ENCODE peak calls at places on chromosomes 6 and 20, in nine cellular contexts. One of them, this sample, is unnamed.

GRCh38 chr20:584375-585301 is 25.5 kb downstream of the TCF15 start:
- DNase-seq in amniotic epithelial cell: peak
- DNase-seq in T-helper 17 cell: no peak
- DNase-seq in T-helper 22 cell: no peak
- DNase-seq in cardiac muscle cell: peak
- DNase-seq in foreskin melanocyte: no peak
- DNase-seq in kidney epithelial cell: no peak
- DNase-seq in heart right ventricle: peak
- DNase-seq in stimulated activated CD4-positive, alpha-beta T cell treated with anti-CD3 and anti-CD28 coated beads, Interleukin-1b, Interleukin-23, amount 100 ng/mL, for 1 hour: no peak
- DNase-seq in this sample: no peak

GRCh38 chr20:38123021-38123587 is 42.0 kb downstream of the TGM2 start:
- DNase-seq in amniotic epithelial cell: peak
- DNase-seq in T-helper 17 cell: no peak
- DNase-seq in T-helper 22 cell: no peak
- DNase-seq in cardiac muscle cell: no peak
- DNase-seq in foreskin melanocyte: no peak
- DNase-seq in kidney epithelial cell: no peak
- DNase-seq in heart right ventricle: peak
- DNase-seq in stimulated activated CD4-positive, alpha-beta T cell treated with anti-CD3 and anti-CD28 coated beads, Interleukin-1b, Interleukin-23, amount 100 ng/mL, for 1 hour: no peak
- DNase-seq in this sample: peak

GRCh38 chr6:89348372-89348771 is 4.2 kb downstream of the UBE2J1 start:
- DNase-seq in amniotic epithelial cell: peak
- DNase-seq in T-helper 17 cell: no peak
- DNase-seq in T-helper 22 cell: no peak
- DNase-seq in cardiac muscle cell: peak
- DNase-seq in foreskin melanocyte: no peak
- DNase-seq in kidney epithelial cell: no peak
- DNase-seq in heart right ventricle: no peak
- DNase-seq in stimulated activated CD4-positive, alpha-beta T cell treated with anti-CD3 and anti-CD28 coated beads, Interleukin-1b, Interleukin-23, amount 100 ng/mL, for 1 hour: no peak
- DNase-seq in this sample: no peak

GRCh38 chr6:26563488-26563887 is 25.3 kb downstream of the HMGN4 start:
- DNase-seq in amniotic epithelial cell: no peak
- DNase-seq in T-helper 17 cell: no peak
- DNase-seq in T-helper 22 cell: no peak
- DNase-seq in cardiac muscle cell: no peak
- DNase-seq in foreskin melanocyte: no peak
- DNase-seq in kidney epithelial cell: no peak
- DNase-seq in heart right ventricle: no peak
- DNase-seq in stimulated activated CD4-positive, alpha-beta T cell treated with anti-CD3 and anti-CD28 coated beads, Interleukin-1b, Interleukin-23, amount 100 ng/mL, for 1 hour: no peak
- DNase-seq in this sample: no peak

GRCh38 chr20:54051019-54051418 is 19.4 kb downstream of the BCAS1 start:
- DNase-seq in amniotic epithelial cell: no peak
- DNase-seq in T-helper 17 cell: no peak
- DNase-seq in T-helper 22 cell: no peak
- DNase-seq in cardiac muscle cell: no peak
- DNase-seq in foreskin melanocyte: no peak
- DNase-seq in kidney epithelial cell: no peak
- DNase-seq in heart right ventricle: no peak
- DNase-seq in stimulated activated CD4-positive, alpha-beta T cell treated with anti-CD3 and anti-CD28 coated beads, Interleukin-1b, Interleukin-23, amount 100 ng/mL, for 1 hour: no peak
- DNase-seq in this sample: no peak

GRCh38 chr6:138499303-138499991 is at the start of gene NHSL1:
- DNase-seq in amniotic epithelial cell: no peak
- DNase-seq in T-helper 17 cell: no peak
- DNase-seq in T-helper 22 cell: no peak
- DNase-seq in cardiac muscle cell: peak
- DNase-seq in foreskin melanocyte: no peak
- DNase-seq in kidney epithelial cell: peak
- DNase-seq in heart right ventricle: no peak
- DNase-seq in stimulated activated CD4-positive, alpha-beta T cell treated with anti-CD3 and anti-CD28 coated beads, Interleukin-1b, Interleukin-23, amount 100 ng/mL, for 1 hour: no peak
- DNase-seq in this sample: no peak

GRCh38 chr6:37381579-37381978 is 27.8 kb downstream of the RNF8 start:
- DNase-seq in amniotic epithelial cell: peak
- DNase-seq in T-helper 17 cell: no peak
- DNase-seq in T-helper 22 cell: no peak
- DNase-seq in cardiac muscle cell: peak
- DNase-seq in foreskin melanocyte: no peak
- DNase-seq in kidney epithelial cell: peak
- DNase-seq in heart right ventricle: no peak
- DNase-seq in stimulated activated CD4-positive, alpha-beta T cell treated with anti-CD3 and anti-CD28 coated beads, Interleukin-1b, Interleukin-23, amount 100 ng/mL, for 1 hour: no peak
- DNase-seq in this sample: peak

GRCh38 chr6:108751851-108752732 is 96.1 kb upstream of the ARMC2 start:
- DNase-seq in amniotic epithelial cell: no peak
- DNase-seq in T-helper 17 cell: no peak
- DNase-seq in T-helper 22 cell: no peak
- DNase-seq in cardiac muscle cell: no peak
- DNase-seq in foreskin melanocyte: no peak
- DNase-seq in kidney epithelial cell: no peak
- DNase-seq in heart right ventricle: no peak
- DNase-seq in stimulated activated CD4-positive, alpha-beta T cell treated with anti-CD3 and anti-CD28 coated beads, Interleukin-1b, Interleukin-23, amount 100 ng/mL, for 1 hour: no peak
- DNase-seq in this sample: no peak

GRCh38 chr6:46281110-46281509 is 110.3 kb upstream of the ENPP5 start:
- DNase-seq in amniotic epithelial cell: no peak
- DNase-seq in T-helper 17 cell: no peak
- DNase-seq in T-helper 22 cell: no peak
- DNase-seq in cardiac muscle cell: no peak
- DNase-seq in foreskin melanocyte: no peak
- DNase-seq in kidney epithelial cell: no peak
- DNase-seq in heart right ventricle: no peak
- DNase-seq in stimulated activated CD4-positive, alpha-beta T cell treated with anti-CD3 and anti-CD28 coated beads, Interleukin-1b, Interleukin-23, amount 100 ng/mL, for 1 hour: no peak
- DNase-seq in this sample: no peak

GRCh38 chr6:151485616-151486015 is 8.2 kb upstream of the CCDC170 start:
- DNase-seq in amniotic epithelial cell: no peak
- DNase-seq in T-helper 17 cell: no peak
- DNase-seq in T-helper 22 cell: no peak
- DNase-seq in cardiac muscle cell: no peak
- DNase-seq in foreskin melanocyte: no peak
- DNase-seq in kidney epithelial cell: peak
- DNase-seq in heart right ventricle: no peak
- DNase-seq in stimulated activated CD4-positive, alpha-beta T cell treated with anti-CD3 and anti-CD28 coated beads, Interleukin-1b, Interleukin-23, amount 100 ng/mL, for 1 hour: no peak
- DNase-seq in this sample: no peak

GRCh38 chr6:102488729-102489128 is 1095.2 kb downstream of the GRIK2 start:
- DNase-seq in amniotic epithelial cell: peak
- DNase-seq in T-helper 17 cell: no peak
- DNase-seq in T-helper 22 cell: no peak
- DNase-seq in cardiac muscle cell: no peak
- DNase-seq in foreskin melanocyte: no peak
- DNase-seq in kidney epithelial cell: peak
- DNase-seq in heart right ventricle: no peak
- DNase-seq in stimulated activated CD4-positive, alpha-beta T cell treated with anti-CD3 and anti-CD28 coated beads, Interleukin-1b, Interleukin-23, amount 100 ng/mL, for 1 hour: no peak
- DNase-seq in this sample: no peak

GRCh38 chr6:84422380-84422968 is 195.0 kb upstream of the CEP162 start:
- DNase-seq in amniotic epithelial cell: peak
- DNase-seq in T-helper 17 cell: no peak
- DNase-seq in T-helper 22 cell: no peak
- DNase-seq in cardiac muscle cell: peak
- DNase-seq in foreskin melanocyte: peak
- DNase-seq in kidney epithelial cell: peak
- DNase-seq in heart right ventricle: peak
- DNase-seq in stimulated activated CD4-positive, alpha-beta T cell treated with anti-CD3 and anti-CD28 coated beads, Interleukin-1b, Interleukin-23, amount 100 ng/mL, for 1 hour: no peak
- DNase-seq in this sample: peak

GRCh38 chr6:85490516-85491248 is 40.8 kb downstream of the NT5E start:
- DNase-seq in amniotic epithelial cell: peak
- DNase-seq in T-helper 17 cell: no peak
- DNase-seq in T-helper 22 cell: no peak
- DNase-seq in cardiac muscle cell: no peak
- DNase-seq in foreskin melanocyte: no peak
- DNase-seq in kidney epithelial cell: no peak
- DNase-seq in heart right ventricle: no peak
- DNase-seq in stimulated activated CD4-positive, alpha-beta T cell treated with anti-CD3 and anti-CD28 coated beads, Interleukin-1b, Interleukin-23, amount 100 ng/mL, for 1 hour: no peak
- DNase-seq in this sample: no peak

GRCh38 chr20:56610098-56610497 is 19.0 kb upstream of the TFAP2C start:
- DNase-seq in amniotic epithelial cell: no peak
- DNase-seq in T-helper 17 cell: no peak
- DNase-seq in T-helper 22 cell: no peak
- DNase-seq in cardiac muscle cell: no peak
- DNase-seq in foreskin melanocyte: no peak
- DNase-seq in kidney epithelial cell: no peak
- DNase-seq in heart right ventricle: no peak
- DNase-seq in stimulated activated CD4-positive, alpha-beta T cell treated with anti-CD3 and anti-CD28 coated beads, Interleukin-1b, Interleukin-23, amount 100 ng/mL, for 1 hour: no peak
- DNase-seq in this sample: no peak

GRCh38 chr6:72788188-72788587 is 166.3 kb downstream of the KCNQ5 start:
- DNase-seq in amniotic epithelial cell: peak
- DNase-seq in T-helper 17 cell: no peak
- DNase-seq in T-helper 22 cell: no peak
- DNase-seq in cardiac muscle cell: no peak
- DNase-seq in foreskin melanocyte: no peak
- DNase-seq in kidney epithelial cell: peak
- DNase-seq in heart right ventricle: no peak
- DNase-seq in stimulated activated CD4-positive, alpha-beta T cell treated with anti-CD3 and anti-CD28 coated beads, Interleukin-1b, Interleukin-23, amount 100 ng/mL, for 1 hour: no peak
- DNase-seq in this sample: no peak

GRCh38 chr6:107064579-107065065 is 36.6 kb downstream of the MTRES1 start:
- DNase-seq in amniotic epithelial cell: peak
- DNase-seq in T-helper 17 cell: no peak
- DNase-seq in T-helper 22 cell: no peak
- DNase-seq in cardiac muscle cell: no peak
- DNase-seq in foreskin melanocyte: peak
- DNase-seq in kidney epithelial cell: peak
- DNase-seq in heart right ventricle: peak
- DNase-seq in stimulated activated CD4-positive, alpha-beta T cell treated with anti-CD3 and anti-CD28 coated beads, Interleukin-1b, Interleukin-23, amount 100 ng/mL, for 1 hour: no peak
- DNase-seq in this sample: no peak

GRCh38 chr6:140833396-140833795 is 1299.3 kb upstream of the GJE1 start:
- DNase-seq in amniotic epithelial cell: no peak
- DNase-seq in T-helper 17 cell: no peak
- DNase-seq in T-helper 22 cell: no peak
- DNase-seq in cardiac muscle cell: no peak
- DNase-seq in foreskin melanocyte: no peak
- DNase-seq in kidney epithelial cell: no peak
- DNase-seq in heart right ventricle: no peak
- DNase-seq in stimulated activated CD4-positive, alpha-beta T cell treated with anti-CD3 and anti-CD28 coated beads, Interleukin-1b, Interleukin-23, amount 100 ng/mL, for 1 hour: no peak
- DNase-seq in this sample: no peak

GRCh38 chr6:44312901-44313788 is at the start of gene AARS2:
- DNase-seq in amniotic epithelial cell: peak
- DNase-seq in T-helper 17 cell: peak
- DNase-seq in T-helper 22 cell: peak
- DNase-seq in cardiac muscle cell: peak
- DNase-seq in foreskin melanocyte: peak
- DNase-seq in kidney epithelial cell: peak
- DNase-seq in heart right ventricle: peak
- DNase-seq in stimulated activated CD4-positive, alpha-beta T cell treated with anti-CD3 and anti-CD28 coated beads, Interleukin-1b, Interleukin-23, amount 100 ng/mL, for 1 hour: peak
- DNase-seq in this sample: peak

GRCh38 chr20:63580796-63581461 is 6.9 kb upstream of the HELZ2 start:
- DNase-seq in amniotic epithelial cell: peak
- DNase-seq in T-helper 17 cell: peak
- DNase-seq in T-helper 22 cell: peak
- DNase-seq in cardiac muscle cell: peak
- DNase-seq in foreskin melanocyte: no peak
- DNase-seq in kidney epithelial cell: peak
- DNase-seq in heart right ventricle: no peak
- DNase-seq in stimulated activated CD4-positive, alpha-beta T cell treated with anti-CD3 and anti-CD28 coated beads, Interleukin-1b, Interleukin-23, amount 100 ng/mL, for 1 hour: peak
- DNase-seq in this sample: no peak

GRCh38 chr20:48826064-48826463 is 1.7 kb downstream of the PREX1 start:
- DNase-seq in amniotic epithelial cell: no peak
- DNase-seq in T-helper 17 cell: no peak
- DNase-seq in T-helper 22 cell: no peak
- DNase-seq in cardiac muscle cell: no peak
- DNase-seq in foreskin melanocyte: no peak
- DNase-seq in kidney epithelial cell: no peak
- DNase-seq in heart right ventricle: no peak
- DNase-seq in stimulated activated CD4-positive, alpha-beta T cell treated with anti-CD3 and anti-CD28 coated beads, Interleukin-1b, Interleukin-23, amount 100 ng/mL, for 1 hour: no peak
- DNase-seq in this sample: peak

GRCh38 chr6:14286144-14286543 is 168.6 kb downstream of the CD83 start:
- DNase-seq in amniotic epithelial cell: peak
- DNase-seq in T-helper 17 cell: no peak
- DNase-seq in T-helper 22 cell: no peak
- DNase-seq in cardiac muscle cell: no peak
- DNase-seq in foreskin melanocyte: no peak
- DNase-seq in kidney epithelial cell: no peak
- DNase-seq in heart right ventricle: peak
- DNase-seq in stimulated activated CD4-positive, alpha-beta T cell treated with anti-CD3 and anti-CD28 coated beads, Interleukin-1b, Interleukin-23, amount 100 ng/mL, for 1 hour: no peak
- DNase-seq in this sample: no peak

This sample was measured in ecto neural progenitor cell.